ENCODE peak calls at places on chromosomes 11 and 22, in seven cellular contexts. One of them, this sample, is unnamed.

GRCh38 chr22:47053865-47054185 is 291.4 kb downstream of the TBC1D22A start:
- DNase-seq in cardiac fibroblast: peak
- DNase-seq in endothelial cell of umbilical vein: peak
- DNase-seq in dorsolateral prefrontal cortex: no peak
- DNase-seq in esophagus squamous epithelium: no peak
- DNase-seq in nephron progenitor cell: no peak
- DNase-seq in Peyer's patch: no peak
- DNase-seq in this sample: no peak

GRCh38 chr11:17642370-17642769 is 77.0 kb upstream of the MYOD1 start:
- DNase-seq in cardiac fibroblast: no peak
- DNase-seq in endothelial cell of umbilical vein: no peak
- DNase-seq in dorsolateral prefrontal cortex: no peak
- DNase-seq in esophagus squamous epithelium: no peak
- DNase-seq in nephron progenitor cell: no peak
- DNase-seq in Peyer's patch: no peak
- DNase-seq in this sample: no peak

GRCh38 chr11:18704045-18704645 is 5.6 kb downstream of the TMEM86A start:
- DNase-seq in cardiac fibroblast: no peak
- DNase-seq in endothelial cell of umbilical vein: no peak
- DNase-seq in dorsolateral prefrontal cortex: no peak
- DNase-seq in esophagus squamous epithelium: no peak
- DNase-seq in nephron progenitor cell: no peak
- DNase-seq in Peyer's patch: no peak
- DNase-seq in this sample: no peak

GRCh38 chr22:30516273-30516672 is 10.8 kb upstream of the SEC14L4 start:
- DNase-seq in cardiac fibroblast: no peak
- DNase-seq in endothelial cell of umbilical vein: no peak
- DNase-seq in dorsolateral prefrontal cortex: no peak
- DNase-seq in esophagus squamous epithelium: no peak
- DNase-seq in nephron progenitor cell: no peak
- DNase-seq in Peyer's patch: no peak
- DNase-seq in this sample: no peak

GRCh38 chr11:76656087-76656531 is 14.4 kb downstream of the LRRC32 start:
- DNase-seq in cardiac fibroblast: no peak
- DNase-seq in endothelial cell of umbilical vein: no peak
- DNase-seq in dorsolateral prefrontal cortex: no peak
- DNase-seq in esophagus squamous epithelium: no peak
- DNase-seq in nephron progenitor cell: no peak
- DNase-seq in Peyer's patch: peak
- DNase-seq in this sample: peak

GRCh38 chr11:86978247-86978646 is 23.1 kb upstream of the FZD4 start:
- DNase-seq in cardiac fibroblast: peak
- DNase-seq in endothelial cell of umbilical vein: no peak
- DNase-seq in dorsolateral prefrontal cortex: no peak
- DNase-seq in esophagus squamous epithelium: no peak
- DNase-seq in nephron progenitor cell: no peak
- DNase-seq in Peyer's patch: no peak
- DNase-seq in this sample: no peak

GRCh38 chr22:49209452-49210195 is 618.0 kb downstream of the BRD1 start:
- DNase-seq in cardiac fibroblast: no peak
- DNase-seq in endothelial cell of umbilical vein: no peak
- DNase-seq in dorsolateral prefrontal cortex: peak
- DNase-seq in esophagus squamous epithelium: no peak
- DNase-seq in nephron progenitor cell: no peak
- DNase-seq in Peyer's patch: peak
- DNase-seq in this sample: no peak

GRCh38 chr11:66653123-66653522 is 14.6 kb downstream of the RBM4 start:
- DNase-seq in cardiac fibroblast: no peak
- DNase-seq in endothelial cell of umbilical vein: no peak
- DNase-seq in dorsolateral prefrontal cortex: no peak
- DNase-seq in esophagus squamous epithelium: no peak
- DNase-seq in nephron progenitor cell: no peak
- DNase-seq in Peyer's patch: no peak
- DNase-seq in this sample: no peak

GRCh38 chr22:19843857-19844422 is 10.7 kb downstream of the GNB1L start:
- DNase-seq in cardiac fibroblast: no peak
- DNase-seq in endothelial cell of umbilical vein: no peak
- DNase-seq in dorsolateral prefrontal cortex: no peak
- DNase-seq in esophagus squamous epithelium: no peak
- DNase-seq in nephron progenitor cell: no peak
- DNase-seq in Peyer's patch: no peak
- DNase-seq in this sample: no peak

GRCh38 chr22:47213571-47214230 is 451.3 kb downstream of the TBC1D22A start:
- DNase-seq in cardiac fibroblast: no peak
- DNase-seq in endothelial cell of umbilical vein: no peak
- DNase-seq in dorsolateral prefrontal cortex: no peak
- DNase-seq in esophagus squamous epithelium: no peak
- DNase-seq in nephron progenitor cell: no peak
- DNase-seq in Peyer's patch: no peak
- DNase-seq in this sample: peak

GRCh38 chr11:14218728-14219127 is 140.3 kb downstream of the RRAS2 start:
- DNase-seq in cardiac fibroblast: no peak
- DNase-seq in endothelial cell of umbilical vein: no peak
- DNase-seq in dorsolateral prefrontal cortex: no peak
- DNase-seq in esophagus squamous epithelium: no peak
- DNase-seq in nephron progenitor cell: no peak
- DNase-seq in Peyer's patch: no peak
- DNase-seq in this sample: no peak

GRCh38 chr11:43756575-43756974 is 76.0 kb downstream of the HSD17B12 start:
- DNase-seq in cardiac fibroblast: peak
- DNase-seq in endothelial cell of umbilical vein: no peak
- DNase-seq in dorsolateral prefrontal cortex: no peak
- DNase-seq in esophagus squamous epithelium: no peak
- DNase-seq in nephron progenitor cell: no peak
- DNase-seq in Peyer's patch: no peak
- DNase-seq in this sample: no peak

GRCh38 chr11:118295834-118296454 is 8.6 kb upstream of the CD3E start:
- DNase-seq in cardiac fibroblast: peak
- DNase-seq in endothelial cell of umbilical vein: peak
- DNase-seq in dorsolateral prefrontal cortex: no peak
- DNase-seq in esophagus squamous epithelium: no peak
- DNase-seq in nephron progenitor cell: no peak
- DNase-seq in Peyer's patch: peak
- DNase-seq in this sample: no peak

GRCh38 chr11:121700968-121701367 is 248.2 kb upstream of the SORL1-AS1 start:
- DNase-seq in cardiac fibroblast: no peak
- DNase-seq in endothelial cell of umbilical vein: no peak
- DNase-seq in dorsolateral prefrontal cortex: no peak
- DNase-seq in esophagus squamous epithelium: no peak
- DNase-seq in nephron progenitor cell: no peak
- DNase-seq in Peyer's patch: no peak
- DNase-seq in this sample: no peak

GRCh38 chr11:68313574-68314202 is 1.3 kb downstream of the LRP5 start:
- DNase-seq in cardiac fibroblast: peak
- DNase-seq in endothelial cell of umbilical vein: peak
- DNase-seq in dorsolateral prefrontal cortex: no peak
- DNase-seq in esophagus squamous epithelium: no peak
- DNase-seq in nephron progenitor cell: no peak
- DNase-seq in Peyer's patch: no peak
- DNase-seq in this sample: no peak

GRCh38 chr22:24370426-24370825 is 57.0 kb upstream of the ADORA2A start:
- DNase-seq in cardiac fibroblast: peak
- DNase-seq in endothelial cell of umbilical vein: peak
- DNase-seq in dorsolateral prefrontal cortex: no peak
- DNase-seq in esophagus squamous epithelium: no peak
- DNase-seq in nephron progenitor cell: no peak
- DNase-seq in Peyer's patch: no peak
- DNase-seq in this sample: no peak

GRCh38 chr22:45516163-45516562 is 13.5 kb downstream of the FBLN1 start:
- DNase-seq in cardiac fibroblast: no peak
- DNase-seq in endothelial cell of umbilical vein: no peak
- DNase-seq in dorsolateral prefrontal cortex: no peak
- DNase-seq in esophagus squamous epithelium: no peak
- DNase-seq in nephron progenitor cell: no peak
- DNase-seq in Peyer's patch: no peak
- DNase-seq in this sample: no peak

GRCh38 chr11:84022221-84022620 is 736.1 kb upstream of the CCDC90B start:
- DNase-seq in cardiac fibroblast: peak
- DNase-seq in endothelial cell of umbilical vein: no peak
- DNase-seq in dorsolateral prefrontal cortex: no peak
- DNase-seq in esophagus squamous epithelium: no peak
- DNase-seq in nephron progenitor cell: no peak
- DNase-seq in Peyer's patch: no peak
- DNase-seq in this sample: no peak

GRCh38 chr11:121366970-121367369 is 74.4 kb downstream of the SC5D start:
- DNase-seq in cardiac fibroblast: no peak
- DNase-seq in endothelial cell of umbilical vein: no peak
- DNase-seq in dorsolateral prefrontal cortex: no peak
- DNase-seq in esophagus squamous epithelium: no peak
- DNase-seq in nephron progenitor cell: no peak
- DNase-seq in Peyer's patch: no peak
- DNase-seq in this sample: no peak

GRCh38 chr11:116852261-116853125 is 15.1 kb upstream of the APOA1 start:
- DNase-seq in cardiac fibroblast: peak
- DNase-seq in endothelial cell of umbilical vein: peak
- DNase-seq in dorsolateral prefrontal cortex: no peak
- DNase-seq in esophagus squamous epithelium: no peak
- DNase-seq in nephron progenitor cell: no peak
- DNase-seq in Peyer's patch: no peak
- DNase-seq in this sample: no peak

GRCh38 chr11:697811-698311 is 2.2 kb downstream of the TMEM80 start:
- DNase-seq in cardiac fibroblast: peak
- DNase-seq in endothelial cell of umbilical vein: no peak
- DNase-seq in dorsolateral prefrontal cortex: no peak
- DNase-seq in esophagus squamous epithelium: no peak
- DNase-seq in nephron progenitor cell: no peak
- DNase-seq in Peyer's patch: no peak
- DNase-seq in this sample: no peak

GRCh38 chr11:85844439-85845051 is 10.6 kb upstream of the CCDC83 start:
- DNase-seq in cardiac fibroblast: peak
- DNase-seq in endothelial cell of umbilical vein: no peak
- DNase-seq in dorsolateral prefrontal cortex: no peak
- DNase-seq in esophagus squamous epithelium: no peak
- DNase-seq in nephron progenitor cell: no peak
- DNase-seq in Peyer's patch: no peak
- DNase-seq in this sample: no peak

DNA sequence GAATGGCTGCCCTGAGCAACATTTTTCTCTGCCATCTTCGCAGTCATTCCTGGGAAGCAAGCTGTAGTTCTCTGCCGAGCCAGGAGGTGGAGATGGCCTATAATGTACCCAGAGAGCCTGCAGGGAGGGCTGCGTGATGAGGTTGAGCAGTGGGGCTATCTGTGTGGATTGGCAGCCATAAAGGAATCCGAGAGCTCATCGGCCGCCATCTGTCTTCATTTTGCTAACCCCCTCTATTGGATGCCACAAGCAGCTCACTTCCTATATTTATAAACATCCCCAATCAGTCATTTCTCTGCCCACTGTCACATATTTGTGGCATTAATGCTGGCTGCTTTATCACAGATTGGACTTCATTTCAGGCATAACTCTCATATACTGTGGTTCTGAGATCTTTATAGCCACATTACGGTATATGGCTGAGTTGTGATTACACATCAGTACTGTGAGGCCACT is 209.5 kb downstream of the NTM start:
- DNase-seq in cardiac fibroblast: peak
- DNase-seq in endothelial cell of umbilical vein: no peak
- DNase-seq in dorsolateral prefrontal cortex: no peak
- DNase-seq in esophagus squamous epithelium: no peak
- DNase-seq in nephron progenitor cell: peak
- DNase-seq in Peyer's patch: no peak
- DNase-seq in this sample: no peak
- TF ChIP-seq CTCF in cardiac fibroblast: no peak
- TF ChIP-seq CTCF in endothelial cell of umbilical vein: no peak
- TF ChIP-seq CTCF in dorsolateral prefrontal cortex: peak
- TF ChIP-seq CTCF in esophagus squamous epithelium: peak
- TF ChIP-seq CTCF in nephron progenitor cell: peak
- TF ChIP-seq CTCF in Peyer's patch: no peak
- TF ChIP-seq CTCF in this sample: no peak

GRCh38 chr11:75450826-75451783 is 18.1 kb upstream of the KLHL35 start:
- DNase-seq in cardiac fibroblast: no peak
- DNase-seq in endothelial cell of umbilical vein: no peak
- DNase-seq in dorsolateral prefrontal cortex: no peak
- DNase-seq in esophagus squamous epithelium: no peak
- DNase-seq in nephron progenitor cell: peak
- DNase-seq in Peyer's patch: no peak
- DNase-seq in this sample: no peak
- TF ChIP-seq CTCF in cardiac fibroblast: peak
- TF ChIP-seq CTCF in endothelial cell of umbilical vein: peak
- TF ChIP-seq CTCF in dorsolateral prefrontal cortex: peak
- TF ChIP-seq CTCF in esophagus squamous epithelium: peak
- TF ChIP-seq CTCF in nephron progenitor cell: peak
- TF ChIP-seq CTCF in Peyer's patch: peak
- TF ChIP-seq CTCF in this sample: no peak

GRCh38 chr11:65354265-65355012 is at the start of gene TIGD3:
- DNase-seq in cardiac fibroblast: peak
- DNase-seq in endothelial cell of umbilical vein: peak
- DNase-seq in dorsolateral prefrontal cortex: peak
- DNase-seq in esophagus squamous epithelium: peak
- DNase-seq in nephron progenitor cell: peak
- DNase-seq in Peyer's patch: peak
- DNase-seq in this sample: peak

GRCh38 chr11:65353376-65353775 is 1.2 kb upstream of the TIGD3 start:
- DNase-seq in cardiac fibroblast: no peak
- DNase-seq in endothelial cell of umbilical vein: no peak
- DNase-seq in dorsolateral prefrontal cortex: no peak
- DNase-seq in esophagus squamous epithelium: no peak
- DNase-seq in nephron progenitor cell: no peak
- DNase-seq in Peyer's patch: no peak
- DNase-seq in this sample: no peak

GRCh38 chr11:65353900-65354264 is 669 bp upstream of the TIGD3 start:
- DNase-seq in cardiac fibroblast: no peak
- DNase-seq in endothelial cell of umbilical vein: no peak
- DNase-seq in dorsolateral prefrontal cortex: peak
- DNase-seq in esophagus squamous epithelium: no peak
- DNase-seq in nephron progenitor cell: no peak
- DNase-seq in Peyer's patch: peak
- DNase-seq in this sample: no peak

GRCh38 chr11:65352783-65353182 is 1.8 kb upstream of the TIGD3 start:
- DNase-seq in cardiac fibroblast: peak
- DNase-seq in endothelial cell of umbilical vein: peak
- DNase-seq in dorsolateral prefrontal cortex: no peak
- DNase-seq in esophagus squamous epithelium: no peak
- DNase-seq in nephron progenitor cell: no peak
- DNase-seq in Peyer's patch: no peak
- DNase-seq in this sample: no peak

GRCh38 chr11:65351511-65351910 is 3.0 kb upstream of the TIGD3 start:
- DNase-seq in cardiac fibroblast: no peak
- DNase-seq in endothelial cell of umbilical vein: no peak
- DNase-seq in dorsolateral prefrontal cortex: no peak
- DNase-seq in esophagus squamous epithelium: no peak
- DNase-seq in nephron progenitor cell: no peak
- DNase-seq in Peyer's patch: no peak
- DNase-seq in this sample: no peak
- TF ChIP-seq CTCF in cardiac fibroblast: no peak
- TF ChIP-seq CTCF in endothelial cell of umbilical vein: no peak
- TF ChIP-seq CTCF in dorsolateral prefrontal cortex: no peak
- TF ChIP-seq CTCF in esophagus squamous epithelium: no peak
- TF ChIP-seq CTCF in nephron progenitor cell: no peak
- TF ChIP-seq CTCF in Peyer's patch: no peak
- TF ChIP-seq CTCF in this sample: no peak

GRCh38 chr11:106391771-106392412 is 314.4 kb downstream of the AASDHPPT start:
- DNase-seq in cardiac fibroblast: peak
- DNase-seq in endothelial cell of umbilical vein: peak
- DNase-seq in dorsolateral prefrontal cortex: no peak
- DNase-seq in esophagus squamous epithelium: no peak
- DNase-seq in nephron progenitor cell: no peak
- DNase-seq in Peyer's patch: no peak
- DNase-seq in this sample: no peak
- TF ChIP-seq CTCF in cardiac fibroblast: no peak
- TF ChIP-seq CTCF in endothelial cell of umbilical vein: no peak
- TF ChIP-seq CTCF in dorsolateral prefrontal cortex: no peak
- TF ChIP-seq CTCF in esophagus squamous epithelium: no peak
- TF ChIP-seq CTCF in nephron progenitor cell: no peak
- TF ChIP-seq CTCF in Peyer's patch: no peak
- TF ChIP-seq CTCF in this sample: no peak

GRCh38 chr11:41047229-41047628 is 412.2 kb downstream of the LRRC4C start:
- DNase-seq in cardiac fibroblast: no peak
- DNase-seq in endothelial cell of umbilical vein: no peak
- DNase-seq in dorsolateral prefrontal cortex: no peak
- DNase-seq in esophagus squamous epithelium: no peak
- DNase-seq in nephron progenitor cell: no peak
- DNase-seq in Peyer's patch: no peak
- DNase-seq in this sample: no peak
- TF ChIP-seq CTCF in cardiac fibroblast: no peak
- TF ChIP-seq CTCF in endothelial cell of umbilical vein: no peak
- TF ChIP-seq CTCF in dorsolateral prefrontal cortex: no peak
- TF ChIP-seq CTCF in esophagus squamous epithelium: no peak
- TF ChIP-seq CTCF in nephron progenitor cell: no peak
- TF ChIP-seq CTCF in Peyer's patch: no peak
- TF ChIP-seq CTCF in this sample: no peak

This sample was measured in activated B cell treated with CpG ODN at 0.5 μM for 24 hours.